ENCODE peak calls at places on chromosomes 12 and 14, in six cellular contexts. L, J, I, R, D and K are unnamed samples.

GRCh38 chr14:46734287-46734686 is 82.7 kb upstream of the RPL10L start:
- DNase-seq in L (no peak), I (no peak), D (no peak), J (no peak), R (no peak), K (peak)

GRCh38 chr12:66776974-66777373 is 98.1 kb upstream of the GRIP1 start:
- DNase-seq in D (no peak), L (no peak), R (no peak), J (no peak), I (no peak), K (no peak)

GRCh38 chr14:86787782-86788181 is 1205.2 kb downstream of the GALC start:
- DNase-seq in I (peak), R (no peak), L (peak), J (peak), D (no peak), K (peak)

GRCh38 chr14:73170686-73171085 is 34.4 kb downstream of the PSEN1 start:
- DNase-seq in L (no peak), R (no peak), I (no peak), D (no peak), J (no peak), K (no peak)

GRCh38 chr12:19643635-19644034 is 204.3 kb downstream of the AEBP2 start:
- DNase-seq in J (peak), I (peak), D (no peak), L (peak), R (no peak), K (peak)

GRCh38 chr14:100578552-100578951 is 8.7 kb downstream of the BEGAIN start:
- DNase-seq in J (peak), L (no peak), D (no peak), R (no peak), I (peak), K (no peak)

GRCh38 chr12:130109062-130109945 is 53.0 kb upstream of the FZD10 start:
- DNase-seq in R (no peak), I (no peak), L (no peak), J (no peak), D (no peak), K (no peak)

GRCh38 chr14:102893452-102893851 is 29.0 kb upstream of the AMN start:
- DNase-seq in R (peak), D (peak), L (no peak), I (peak), J (peak), K (peak)

GRCh38 chr12:5000204-5000603 is 43.5 kb upstream of the KCNA5 start:
- DNase-seq in D (no peak), R (no peak), J (no peak), L (peak), I (no peak), K (no peak)

GRCh38 chr14:100677152-100677924 is 49.4 kb upstream of the DLK1 start:
- DNase-seq in R (no peak), I (peak), D (peak), J (peak), L (peak), K (peak)

GRCh38 chr12:112906712-112907414 is at the start of gene OAS1:
- DNase-seq in L (peak), J (peak), R (no peak), D (peak), I (peak), K (peak)

GRCh38 chr12:111570090-111570961 is 28.8 kb downstream of the ATXN2 start:
- DNase-seq in J (peak), R (no peak), D (no peak), I (peak), L (peak), K (peak)

GRCh38 chr12:106342397-106343212 is 14.9 kb upstream of the POLR3B start:
- DNase-seq in R (no peak), I (peak), J (peak), D (peak), L (no peak), K (peak)

GRCh38 chr14:36507847-36508417 is 12.1 kb downstream of the NKX2-1 start:
- DNase-seq in L (no peak), D (no peak), J (no peak), R (no peak), I (no peak), K (no peak)

GRCh38 chr12:89417246-89417977 is 65.1 kb upstream of the DUSP6 start:
- DNase-seq in L (no peak), R (no peak), D (no peak), J (peak), I (peak), K (no peak)

GRCh38 chr12:32446306-32447119 is 47.2 kb downstream of the FGD4 start:
- DNase-seq in I (no peak), R (no peak), J (no peak), L (no peak), D (no peak), K (peak)

GRCh38 chr14:71049435-71050147 is 142.3 kb downstream of the PCNX1 start:
- DNase-seq in J (peak), L (no peak), R (no peak), D (no peak), I (peak), K (no peak)

GRCh38 chr14:100015251-100015655 is 50.0 kb upstream of the EVL start:
- DNase-seq in J (peak), D (no peak), I (no peak), L (peak), R (no peak), K (peak)

GRCh38 chr12:110010853-110011835 is 11.9 kb downstream of the ANKRD13A start:
- DNase-seq in L (no peak), D (no peak), R (no peak), I (no peak), J (no peak), K (no peak)

GRCh38 chr14:96383445-96383844 is 8.5 kb upstream of the AK7 start:
- DNase-seq in R (no peak), D (no peak), J (peak), I (no peak), L (no peak), K (no peak)

GRCh38 chr12:5259523-5259922 is 172.4 kb upstream of the NTF3 start:
- DNase-seq in J (no peak), L (no peak), I (peak), D (no peak), R (no peak), K (no peak)

DNA sequence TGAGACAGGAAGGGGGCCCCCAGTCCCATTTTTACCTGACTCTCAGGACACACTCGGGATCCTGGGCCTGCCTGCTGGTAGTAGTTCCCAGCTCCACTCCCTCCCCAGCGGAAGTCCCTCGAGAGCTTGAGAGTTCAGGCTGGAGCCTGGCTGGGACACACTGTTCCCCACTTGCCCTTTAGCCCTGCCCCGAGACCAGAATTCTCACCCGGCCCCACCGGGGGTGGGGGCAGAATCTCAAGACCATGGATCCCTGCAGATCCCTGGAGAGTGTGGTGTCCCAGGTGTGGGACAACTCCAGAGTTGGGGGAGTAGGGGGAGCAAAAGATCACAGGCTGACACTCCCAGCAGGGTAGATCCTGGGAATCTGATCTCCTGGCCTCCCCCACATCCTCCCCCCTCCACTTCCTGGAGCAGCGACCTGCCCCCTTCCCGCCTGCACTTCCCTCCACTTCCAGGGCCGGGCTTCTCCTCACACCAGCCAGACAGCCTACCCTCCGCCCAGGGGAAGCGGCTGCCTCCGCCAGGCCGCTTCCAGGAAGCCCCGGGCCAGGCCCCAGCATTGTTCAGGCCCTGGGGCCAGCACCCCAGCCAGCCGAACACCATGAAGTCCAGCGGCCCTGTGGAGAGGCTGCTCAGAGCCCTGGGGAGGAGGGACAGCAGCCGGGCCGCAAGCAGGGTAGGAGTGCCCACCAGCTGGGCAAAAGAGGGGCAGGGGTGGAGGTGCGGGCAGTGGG is at the start of gene TNS2:
- DNase-seq in I (peak), L (peak), J (peak), R (peak), D (peak), K (peak)
- H3K4me3 ChIP-seq in I (peak), L (peak), J (peak), R (peak), D (peak), K (peak)

GRCh38 chr14:68843471-68844209 is 50.8 kb upstream of the ZFP36L1 start:
- DNase-seq in R (peak), D (peak), J (peak), L (peak), I (peak), K (peak)
- H3K4me3 ChIP-seq in R (peak), D (no peak), J (peak), L (peak), I (peak), K (peak)

DNA sequence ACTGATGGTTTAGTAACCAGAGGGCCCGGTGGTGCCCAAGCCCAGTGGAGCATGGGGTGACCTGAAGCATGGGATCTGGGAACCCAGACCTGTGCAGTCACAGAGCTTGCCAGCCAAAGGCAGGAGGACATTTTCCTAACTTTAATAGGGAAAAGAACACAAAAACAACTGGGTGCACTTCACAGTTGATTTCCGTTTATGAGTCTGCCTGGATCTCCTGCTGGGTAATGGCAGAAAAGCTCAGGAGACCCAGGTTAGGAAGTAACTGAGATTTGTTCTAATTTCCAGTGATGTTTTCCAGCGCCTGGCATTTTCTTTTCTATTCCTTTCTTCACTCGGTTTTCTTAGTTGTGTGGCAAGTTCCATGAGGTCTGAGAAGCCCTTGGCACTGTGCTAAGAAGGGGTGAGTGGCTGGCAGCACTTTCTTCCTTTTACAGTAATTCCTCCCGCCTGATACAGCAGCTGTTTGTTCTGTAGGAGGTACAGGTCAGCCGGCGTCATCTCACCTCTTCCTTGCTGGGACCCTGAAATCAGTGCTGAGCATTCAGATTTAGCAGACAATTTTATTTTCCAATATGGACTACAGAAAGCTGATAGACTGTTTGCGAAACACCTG is 5.1 kb downstream of the CACNA1C start:
- DNase-seq in I (no peak), L (no peak), D (no peak), J (no peak), R (no peak), K (no peak)
- H3K4me3 ChIP-seq in I (no peak), L (no peak), D (no peak), J (no peak), R (no peak), K (no peak)

GRCh38 chr14:34460841-34461240 is 1.2 kb downstream of the SPTSSA start:
- DNase-seq in R (no peak), J (peak), L (peak), D (no peak), I (peak), K (no peak)
- H3K4me3 ChIP-seq in R (peak), J (peak), L (no peak), D (peak), I (peak), K (peak)

DNA sequence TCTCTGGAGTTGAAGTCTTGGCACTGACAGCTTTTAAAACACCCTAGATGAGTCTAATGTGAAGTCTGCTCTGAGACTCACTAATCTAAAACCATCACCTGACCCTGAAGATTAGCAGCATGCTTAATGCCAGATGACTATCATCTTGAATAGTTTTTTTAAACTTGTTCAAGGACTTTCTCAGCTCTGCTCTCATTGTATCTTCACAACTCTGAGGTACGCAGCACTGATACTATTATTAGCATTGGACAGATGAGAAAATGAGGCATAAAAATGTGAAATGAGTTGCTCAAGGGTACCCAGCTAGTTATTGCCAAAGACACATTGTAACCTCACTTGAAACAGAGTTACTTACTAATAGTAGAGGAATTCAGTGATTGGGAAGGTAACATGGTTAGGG is 4.8 kb downstream of the SLC38A1 start:
- DNase-seq in D (no peak), I (peak), R (no peak), J (peak), L (no peak), K (no peak)
- H3K4me3 ChIP-seq in D (no peak), I (no peak), R (no peak), J (no peak), L (no peak), K (no peak)

GRCh38 chr12:122081108-122081696 is 2.6 kb downstream of the MLXIP start:
- DNase-seq in I (peak), R (no peak), D (peak), L (no peak), J (peak), K (no peak)
- H3K4me3 ChIP-seq in I (peak), R (peak), D (peak), L (no peak), J (peak), K (no peak)